ENCODE peak calls at places on chromosome 17, in nine cellular contexts. K is lung; Z is right lobe of liver; L is CD8-positive, alpha-beta T cell; A is fibroblast of mammary gland; M is A549; H is cardiac muscle cell; O is fibroblast of lung; P is fibroblast of pulmonary artery. N is an unnamed sample.

GRCh38 chr17:73831699-73832098 is 187.5 kb upstream of the SDK2 start:
- DNase-seq in K (no peak), Z (no peak), L (no peak), A (no peak), M (no peak), H (no peak), O (no peak), P (no peak), N (no peak)

GRCh38 chr17:7307686-7308624 is 527 bp downstream of the EIF5A start:
- DNase-seq in K (peak; percentile 53), Z (peak; percentile 69), L (peak; percentile 68), A (peak; percentile 30), M (peak; percentile 52), H (peak; percentile 59), O (peak; percentile 41), P (peak; percentile 35), N (no peak)

GRCh38 chr17:55266051-55266957 is 1.5 kb downstream of the HLF start:
- DNase-seq in K (no peak), Z (peak; percentile 60), L (no peak), A (no peak), M (no peak), H (no peak), O (no peak), P (no peak), N (no peak)

GRCh38 chr17:50280068-50280467 is 5.8 kb downstream of the TMEM92 start:
- DNase-seq in K (no peak), Z (no peak), L (no peak), A (no peak), M (no peak), H (no peak), O (no peak), P (no peak), N (no peak)

GRCh38 chr17:962650-963049 is 16.9 kb downstream of the NXN start:
- DNase-seq in K (no peak), Z (no peak), L (no peak), A (no peak), M (no peak), H (peak; percentile 83), O (no peak), P (no peak), N (no peak)

GRCh38 chr17:45429338-45430005 is 3.2 kb downstream of the ARHGAP27 start:
- DNase-seq in K (no peak), Z (peak; percentile 54), L (no peak), A (no peak), M (no peak), H (peak; percentile 60), O (no peak), P (no peak), N (peak; percentile 12)

GRCh38 chr17:33127706-33128105 is 136.1 kb downstream of the SPACA3 start:
- DNase-seq in K (no peak), Z (no peak), L (no peak), A (peak; percentile 7), M (no peak), H (no peak), O (no peak), P (no peak), N (no peak)

GRCh38 chr17:986322-986929 is 6.8 kb upstream of the NXN start:
- DNase-seq in K (no peak), Z (no peak), L (no peak), A (no peak), M (no peak), H (no peak), O (no peak), P (no peak), N (no peak)

GRCh38 chr17:56690441-56691291 is 97.2 kb downstream of the NOG start:
- DNase-seq in K (no peak), Z (no peak), L (no peak), A (no peak), M (no peak), H (no peak), O (no peak), P (no peak), N (no peak)

GRCh38 chr17:34243732-34244299 is 11.3 kb upstream of the CCL2 start:
- DNase-seq in K (no peak), Z (no peak), L (no peak), A (no peak), M (no peak), H (no peak), O (no peak), P (no peak), N (no peak)

GRCh38 chr17:63276376-63276775 is 169.7 kb downstream of the CYB561 start:
- DNase-seq in K (no peak), Z (no peak), L (no peak), A (no peak), M (no peak), H (no peak), O (no peak), P (no peak), N (no peak)

DNA sequence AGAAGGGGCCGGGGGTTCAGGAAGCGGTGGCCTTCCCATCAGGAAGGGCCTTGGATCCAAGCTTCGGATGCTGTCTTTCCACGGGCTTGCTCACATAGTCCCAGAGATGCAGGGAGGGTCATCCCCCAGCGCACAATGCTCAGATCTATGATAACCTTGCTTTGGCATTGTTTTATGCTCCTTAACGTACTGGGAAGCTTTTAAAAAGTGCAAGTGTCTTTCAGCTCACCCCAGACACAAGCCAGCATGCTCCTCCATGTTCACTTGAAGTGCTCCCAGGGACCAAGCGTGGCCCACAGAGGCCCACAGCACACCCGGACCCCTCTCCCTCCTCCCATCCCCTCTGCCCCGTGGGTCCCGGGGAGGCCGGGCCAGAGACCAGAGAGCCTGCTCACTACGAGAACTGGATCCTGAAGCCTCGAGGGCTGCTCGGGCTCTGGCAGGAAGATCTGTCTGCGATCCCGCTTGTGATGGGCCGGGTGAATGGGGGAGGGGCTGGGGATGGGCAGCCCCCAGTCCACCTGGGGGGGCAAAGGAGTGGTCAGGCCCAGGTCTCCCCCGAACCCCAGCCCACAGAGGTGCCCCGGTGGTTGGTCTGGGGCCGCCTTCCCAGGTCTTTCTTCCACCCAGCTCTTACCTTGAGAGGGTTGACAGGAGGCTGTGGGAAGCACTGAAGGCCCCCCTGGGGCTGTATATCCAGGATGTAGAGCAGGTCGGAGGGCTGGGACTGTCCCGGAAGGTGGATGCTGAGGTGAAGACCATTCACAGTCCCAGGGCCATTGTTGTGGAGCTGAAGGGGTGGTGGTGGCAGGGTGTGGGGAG is 11.8 kb upstream of the FAM171A2 start:
- DNase-seq in K (no peak), Z (peak; percentile 44), L (no peak), A (no peak), M (no peak), H (no peak), O (no peak), P (no peak), N (no peak)
- H3K4me3 ChIP-seq in K (no peak overlapping the region), Z (no peak overlapping the region), L (no peak overlapping the region), A (no peak overlapping the region), M (no peak overlapping the region), H (no peak overlapping the region), O (no peak overlapping the region), P (no peak overlapping the region), N (no peak overlapping the region)

GRCh38 chr17:57755479-57756070 is 10.5 kb upstream of the CCDC182 start:
- DNase-seq in K (no peak), Z (no peak), L (no peak), A (no peak), M (no peak), H (peak; percentile 54), O (no peak), P (no peak), N (no peak)
- TF ChIP-seq CTCF in K (no peak), Z (no peak), L (no peak), A (no peak), M (no peak), H (no peak), O (no peak), P (no peak), N (peak; percentile 2)

DNA sequence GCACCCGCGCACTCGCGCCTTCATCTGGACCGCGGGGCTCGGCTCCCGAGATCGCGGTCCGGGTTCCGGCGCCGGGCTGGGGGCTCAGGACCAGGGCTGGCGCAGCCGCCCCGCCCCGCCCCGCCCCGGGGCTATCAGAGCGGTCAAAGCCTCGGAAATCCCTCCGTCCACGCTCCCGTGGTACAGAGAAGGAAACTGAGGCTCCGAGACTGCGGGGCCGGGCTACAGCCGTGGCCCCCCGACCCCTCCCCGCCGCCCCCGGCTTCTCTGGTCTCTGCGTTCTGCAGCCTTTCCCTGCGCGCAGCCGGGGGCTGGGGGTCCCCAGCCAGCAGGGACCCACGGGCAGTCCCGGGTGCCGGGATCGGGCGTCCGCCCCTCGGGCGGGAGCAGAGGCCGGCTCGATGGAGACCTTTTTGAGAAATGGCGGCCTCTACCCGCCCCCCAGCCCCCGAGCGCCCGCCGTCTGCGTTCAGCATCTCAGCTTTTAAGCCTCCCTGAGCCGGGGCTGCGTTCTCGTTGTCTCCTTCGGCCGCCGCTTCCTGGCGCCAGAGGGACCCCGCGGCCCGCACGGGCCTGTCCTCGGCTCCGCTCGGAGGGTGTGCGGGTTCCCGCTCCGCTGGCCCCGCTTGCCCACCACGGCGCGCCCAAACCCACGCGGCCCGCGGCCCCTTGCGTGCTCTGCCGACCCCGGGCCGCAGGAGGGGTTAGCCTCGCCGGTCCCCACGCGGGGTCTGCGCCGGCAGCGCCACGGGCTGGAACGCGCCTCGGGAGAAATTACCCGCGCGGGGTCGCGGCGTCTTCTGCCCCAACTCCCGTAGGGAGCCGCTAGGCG is 1.5 kb upstream of the NPTX1 start:
- DNase-seq in K (no peak), Z (no peak), L (no peak), A (peak; percentile 45), M (peak; percentile 75), H (peak; percentile 78), O (peak; percentile 49), P (peak; percentile 46), N (peak; percentile 36)
- H3K4me3 ChIP-seq in K (no peak overlapping the region), Z (no peak overlapping the region), L (peak overlapping the region; percentile 37), A (no peak overlapping the region), M (peak overlapping the region; percentile 54), H (peak overlapping the region; percentile 17), O (peak overlapping the region; percentile 14), P (no peak overlapping the region), N (no peak overlapping the region)

GRCh38 chr17:3667366-3668278 is 756 bp downstream of the TAX1BP3 start:
- DNase-seq in K (peak; percentile 89), Z (peak; percentile 85), L (no peak), A (peak; percentile 83), M (peak; percentile 89), H (peak; percentile 91), O (peak; percentile 93), P (peak; percentile 93), N (peak; percentile 92)
- TF ChIP-seq CTCF in K (no peak), Z (no peak), L (no peak), A (no peak), M (peak; percentile 11), H (no peak), O (no peak), P (no peak), N (peak; percentile 19)

DNA sequence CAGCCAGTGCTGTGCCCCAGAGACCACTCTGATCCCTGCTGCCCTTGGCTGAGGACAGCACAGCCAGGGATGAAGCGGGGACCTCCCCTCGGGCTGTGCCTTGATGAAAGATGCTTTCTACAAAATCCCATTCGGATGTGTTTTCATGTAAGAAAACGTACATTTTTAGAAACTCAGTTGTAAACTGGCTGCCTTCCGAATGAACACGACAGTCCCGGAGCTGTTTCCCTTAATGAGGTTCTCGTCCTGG is 181.4 kb downstream of the SEC14L1 start:
- DNase-seq in K (no peak), Z (no peak), L (no peak), A (no peak), M (no peak), H (no peak), O (no peak), P (no peak), N (no peak)
- H3K4me3 ChIP-seq in K (no peak overlapping the region), Z (no peak overlapping the region), L (no peak overlapping the region), A (peak overlapping the region; percentile 50), M (peak overlapping the region; percentile 37), H (no peak overlapping the region), O (peak overlapping the region; percentile 49), P (peak overlapping the region; percentile 53), N (peak overlapping the region; percentile 30)